ENCODE peak calls at places on chromosomes 5 and 9, in nine cellular contexts. Z, P, E, R, S, F, L, W and O are unnamed samples. For H3K79me2, the result is how much of the 10 kb centered on the place peaks cover.

GRCh38 chr5:68464424-68464823 is 248.9 kb downstream of the PIK3R1 start:
- DNase-seq in W (no peak), P (peak), S (no peak), F (no peak), Z (no peak), L (no peak), E (peak), R (peak), O (no peak)

GRCh38 chr5:553874-554273 is 29.6 kb upstream of the SLC9A3 start:
- DNase-seq in P (no peak), R (peak), F (no peak), L (peak), E (peak), Z (no peak), W (no peak), S (peak), O (no peak)

GRCh38 chr9:119902611-119903010 is 533.4 kb upstream of the BRINP1 start:
- DNase-seq in S (no peak), Z (no peak), F (no peak), W (no peak), R (no peak), P (no peak), E (no peak), L (no peak), O (no peak)

GRCh38 chr9:129557192-129558036 is 63.5 kb downstream of the C9orf50 start:
- DNase-seq in S (peak), E (no peak), R (no peak), P (peak), F (no peak), Z (no peak), W (no peak), L (peak), O (no peak)

GRCh38 chr5:132309679-132310078 is 15.5 kb downstream of the SLC22A4 start:
- DNase-seq in P (no peak), R (no peak), S (no peak), Z (no peak), L (no peak), W (no peak), F (no peak), E (no peak), O (no peak)

GRCh38 chr5:103452089-103452488 is 110.5 kb downstream of the NUDT12 start:
- DNase-seq in W (no peak), S (no peak), F (no peak), Z (no peak), E (no peak), P (no peak), L (no peak), R (no peak), O (no peak)

GRCh38 chr9:23672121-23672520 is 153.9 kb downstream of the ELAVL2 start:
- DNase-seq in E (no peak), L (no peak), P (no peak), Z (no peak), S (no peak), W (no peak), F (no peak), R (no peak), O (no peak)

GRCh38 chr9:36144322-36145206 is 8.0 kb downstream of the GLIPR2 start:
- DNase-seq in E (no peak), P (no peak), R (no peak), L (no peak), Z (no peak), S (no peak), F (no peak), W (peak), O (no peak)

GRCh38 chr5:169875091-169875727 is 105.1 kb downstream of the INSYN2B start:
- DNase-seq in R (peak), L (no peak), W (no peak), E (no peak), Z (no peak), P (no peak), S (peak), F (no peak), O (no peak)

GRCh38 chr9:18438300-18438925 is 35.5 kb upstream of the ADAMTSL1 start:
- DNase-seq in E (no peak), W (no peak), F (peak), P (peak), S (peak), R (peak), Z (no peak), L (peak), O (no peak)

GRCh38 chr5:177440211-177440989 is 6.2 kb upstream of the PRR7 start:
- DNase-seq in W (no peak), Z (no peak), R (no peak), S (no peak), F (no peak), E (no peak), L (no peak), P (no peak), O (no peak)

GRCh38 chr5:14501353-14502162 is 80.0 kb upstream of the OTULINL start:
- DNase-seq in P (no peak), L (no peak), Z (no peak), E (no peak), S (no peak), F (no peak), R (peak), W (no peak), O (no peak)

GRCh38 chr5:137565450-137565849 is 66.3 kb upstream of the SPOCK1 start:
- DNase-seq in F (no peak), R (peak), E (no peak), P (peak), L (no peak), W (no peak), Z (no peak), S (no peak), O (no peak)

GRCh38 chr5:109855056-109855455 is 165.3 kb downstream of the MAN2A1 start:
- DNase-seq in R (no peak), E (peak), P (peak), Z (no peak), W (no peak), S (no peak), F (no peak), L (no peak), O (no peak)

GRCh38 chr5:151628112-151628823 is 37.1 kb upstream of the FAT2 start:
- DNase-seq in W (no peak), F (no peak), R (peak), E (peak), P (peak), L (no peak), Z (no peak), S (no peak), O (no peak)

GRCh38 chr5:61632064-61632463 is 300.0 kb downstream of the ZSWIM6 start:
- DNase-seq in R (no peak), S (no peak), W (no peak), F (no peak), P (no peak), Z (no peak), L (no peak), E (no peak), O (no peak)

GRCh38 chr5:126003309-126003708 is 419.9 kb upstream of the GRAMD2B start:
- DNase-seq in P (peak), F (peak), S (peak), E (peak), W (no peak), L (no peak), R (peak), Z (no peak), O (no peak)

GRCh38 chr9:3751125-3751758 is 225.4 kb upstream of the RFX3 start:
- DNase-seq in L (peak), S (no peak), Z (no peak), E (peak), R (peak), W (peak), F (no peak), P (peak), O (no peak)

GRCh38 chr9:113589890-113590289 is 126.4 kb downstream of the RGS3 start:
- DNase-seq in S (peak), L (no peak), R (peak), Z (no peak), P (peak), W (no peak), F (peak), E (no peak), O (peak)

GRCh38 chr9:14313378-14313940 is 482 bp downstream of the NFIB start:
- DNase-seq in L (peak), E (no peak), P (peak), R (peak), Z (no peak), W (no peak), S (peak), F (peak), O (peak)

DNA sequence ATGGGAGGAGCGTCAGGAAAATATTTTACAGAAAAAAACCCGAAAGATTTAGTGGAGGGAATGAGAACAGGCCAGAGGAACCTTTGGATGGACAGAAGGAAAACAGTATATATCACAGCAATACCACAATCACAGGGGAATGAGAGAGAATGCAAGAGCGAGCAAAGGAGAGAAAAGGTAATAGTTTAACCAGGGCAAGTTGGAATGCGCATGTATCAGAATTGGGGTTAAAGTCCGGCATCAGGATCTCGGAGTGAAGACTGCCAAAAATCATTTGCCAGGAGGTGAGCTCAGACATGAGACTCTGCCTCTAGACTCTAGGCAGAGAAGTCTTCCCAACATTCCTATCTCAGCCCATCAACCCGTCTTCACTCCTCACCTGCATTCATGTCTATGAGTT is 36.8 kb downstream of the PCDHGC5 start:
- DNase-seq in Z (no peak), W (no peak), F (no peak), L (no peak), S (peak), E (no peak), R (peak), P (no peak), O (no peak)
- H3K79me2 ChIP-seq in Z (under half), W (under half), F (under half), L (under half), S (under half), E (under half), R (under half), P (under half), O (under half)

GRCh38 chr5:6459896-6460295 is 11.2 kb downstream of the UBE2QL1 start:
- DNase-seq in S (no peak), E (no peak), W (no peak), Z (no peak), R (no peak), L (no peak), P (no peak), F (no peak), O (no peak)

GRCh38 chr5:6456766-6457370 is 8.2 kb downstream of the UBE2QL1 start:
- DNase-seq in E (no peak), L (no peak), P (no peak), R (no peak), F (no peak), S (no peak), W (no peak), Z (no peak), O (no peak)

GRCh38 chr5:6461006-6461405 is 12.3 kb downstream of the UBE2QL1 start:
- DNase-seq in R (no peak), L (no peak), E (no peak), P (no peak), W (no peak), S (no peak), Z (no peak), F (no peak), O (no peak)

GRCh38 chr5:6457592-6457991 is 8.9 kb downstream of the UBE2QL1 start:
- DNase-seq in L (no peak), F (no peak), P (no peak), R (no peak), Z (no peak), E (no peak), S (no peak), W (no peak), O (no peak)

GRCh38 chr5:6458833-6459232 is 10.2 kb downstream of the UBE2QL1 start:
- DNase-seq in R (no peak), F (no peak), L (no peak), Z (no peak), P (no peak), E (no peak), S (no peak), W (no peak), O (no peak)
- H2AFZ ChIP-seq in R (no peak), F (no peak), L (no peak), Z (no peak), P (no peak), E (no peak), S (no peak), W (no peak), O (no peak)

GRCh38 chr9:92055624-92056023 is 59.6 kb downstream of the SPTLC1 start:
- DNase-seq in P (no peak), Z (no peak), E (no peak), L (peak), F (no peak), R (no peak), S (no peak), W (no peak), O (no peak)
- H3K4me2 ChIP-seq in P (no peak), Z (no peak), E (no peak), L (peak), F (no peak), R (no peak), S (no peak), W (no peak), O (no peak)

GRCh38 chr9:127974002-127974768 is 6.6 kb downstream of the EEIG1 start:
- DNase-seq in W (no peak), E (no peak), F (no peak), Z (no peak), S (no peak), R (no peak), P (no peak), L (no peak), O (no peak)
- H3K79me2 ChIP-seq in W (half or more), E (half or more), F (under half), Z (under half), S (half or more), R (half or more), P (half or more), L (half or more), O (half or more)

GRCh38 chr5:173782671-173783101 is 105.5 kb upstream of the CPEB4 start:
- DNase-seq in F (no peak), E (no peak), Z (no peak), P (no peak), R (peak), W (no peak), L (no peak), S (no peak), O (no peak)
- H2AFZ ChIP-seq in F (peak), E (peak), Z (peak), P (no peak), R (peak), W (no peak), L (no peak), S (no peak), O (peak)

GRCh38 chr5:74529101-74529500 is 111.4 kb downstream of the ENC1 start:
- DNase-seq in R (no peak), L (no peak), F (peak), E (no peak), W (no peak), P (peak), S (no peak), Z (no peak), O (no peak)
- H3K4me2 ChIP-seq in R (no peak), L (no peak), F (no peak), E (no peak), W (no peak), P (no peak), S (no peak), Z (no peak), O (no peak)